ENCODE peak calls at places on chromosomes 1 and 21, in five cellular contexts. One of them, this sample, is unnamed.

GRCh38 chr1:222136869-222137268 is 395.0 kb upstream of the DUSP10 start:
- DNase-seq in sigmoid colon: no peak
- DNase-seq in stomach: no peak
- DNase-seq in transverse colon: no peak
- DNase-seq in HL-60: no peak
- DNase-seq in this sample: no peak

GRCh38 chr1:52460686-52461085 is 56.3 kb downstream of the PRPF38A start:
- DNase-seq in sigmoid colon: no peak
- DNase-seq in stomach: no peak
- DNase-seq in transverse colon: no peak
- DNase-seq in HL-60: no peak
- DNase-seq in this sample: no peak

GRCh38 chr1:72281144-72281543 is 1.2 kb downstream of the NEGR1 start:
- DNase-seq in sigmoid colon: no peak
- DNase-seq in stomach: no peak
- DNase-seq in transverse colon: no peak
- DNase-seq in HL-60: no peak
- DNase-seq in this sample: peak; percentile 33

GRCh38 chr1:192958871-192959270 is 100.3 kb downstream of the UCHL5 start:
- DNase-seq in sigmoid colon: no peak
- DNase-seq in stomach: no peak
- DNase-seq in transverse colon: no peak
- DNase-seq in HL-60: no peak
- DNase-seq in this sample: no peak

GRCh38 chr21:17673261-17674020 is 60.7 kb upstream of the BTG3 start:
- DNase-seq in sigmoid colon: no peak
- DNase-seq in stomach: no peak
- DNase-seq in transverse colon: no peak
- DNase-seq in HL-60: no peak
- DNase-seq in this sample: no peak

GRCh38 chr1:157961805-157962762 is 31.4 kb upstream of the KIRREL1 start:
- DNase-seq in sigmoid colon: no peak
- DNase-seq in stomach: no peak
- DNase-seq in transverse colon: no peak
- DNase-seq in HL-60: no peak
- DNase-seq in this sample: peak; percentile 27

GRCh38 chr1:211068976-211069375 is 65.0 kb downstream of the KCNH1 start:
- DNase-seq in sigmoid colon: no peak
- DNase-seq in stomach: no peak
- DNase-seq in transverse colon: no peak
- DNase-seq in HL-60: no peak
- DNase-seq in this sample: no peak

GRCh38 chr1:246608616-246609376 is 42.5 kb downstream of the CNST start:
- DNase-seq in sigmoid colon: peak; percentile 82
- DNase-seq in stomach: peak; percentile 93
- DNase-seq in transverse colon: peak; percentile 76
- DNase-seq in HL-60: peak; percentile 91
- DNase-seq in this sample: peak; percentile 99

GRCh38 chr1:234553241-234554156 is 56.5 kb downstream of the IRF2BP2 start:
- DNase-seq in sigmoid colon: peak; percentile 57
- DNase-seq in stomach: no peak
- DNase-seq in transverse colon: no peak
- DNase-seq in HL-60: no peak
- DNase-seq in this sample: peak; percentile 45

GRCh38 chr1:186050360-186050759 is 316.2 kb downstream of the HMCN1 start:
- DNase-seq in sigmoid colon: no peak
- DNase-seq in stomach: no peak
- DNase-seq in transverse colon: no peak
- DNase-seq in HL-60: no peak
- DNase-seq in this sample: peak; percentile 43

GRCh38 chr1:203051841-203052324 is 25.6 kb downstream of the PPFIA4 start:
- DNase-seq in sigmoid colon: no peak
- DNase-seq in stomach: no peak
- DNase-seq in transverse colon: no peak
- DNase-seq in HL-60: no peak
- DNase-seq in this sample: no peak

GRCh38 chr1:150619576-150620509 is 9.6 kb downstream of the ENSA start:
- DNase-seq in sigmoid colon: peak; percentile 74
- DNase-seq in stomach: no peak
- DNase-seq in transverse colon: no peak
- DNase-seq in HL-60: no peak
- DNase-seq in this sample: peak; percentile 85

GRCh38 chr1:151923422-151923821 is 14.1 kb upstream of the THEM4 start:
- DNase-seq in sigmoid colon: no peak
- DNase-seq in stomach: no peak
- DNase-seq in transverse colon: no peak
- DNase-seq in HL-60: no peak
- DNase-seq in this sample: no peak

GRCh38 chr1:39871796-39872195 is 11.5 kb downstream of the TRIT1 start:
- DNase-seq in sigmoid colon: no peak
- DNase-seq in stomach: no peak
- DNase-seq in transverse colon: no peak
- DNase-seq in HL-60: no peak
- DNase-seq in this sample: no peak

GRCh38 chr1:156124557-156125483 is 10.3 kb downstream of the LMNA start:
- DNase-seq in sigmoid colon: no peak
- DNase-seq in stomach: no peak
- DNase-seq in transverse colon: peak; percentile 81
- DNase-seq in HL-60: no peak
- DNase-seq in this sample: no peak

GRCh38 chr1:195376190-195376589 is 1232.0 kb downstream of the KCNT2 start:
- DNase-seq in sigmoid colon: no peak
- DNase-seq in stomach: no peak
- DNase-seq in transverse colon: no peak
- DNase-seq in HL-60: no peak
- DNase-seq in this sample: no peak

GRCh38 chr1:245856944-245857531 is 650.0 kb downstream of the SMYD3 start:
- DNase-seq in sigmoid colon: no peak
- DNase-seq in stomach: no peak
- DNase-seq in transverse colon: no peak
- DNase-seq in HL-60: no peak
- DNase-seq in this sample: no peak

GRCh38 chr1:151549199-151549598 is 9.1 kb downstream of the TUFT1 start:
- DNase-seq in sigmoid colon: no peak
- DNase-seq in stomach: no peak
- DNase-seq in transverse colon: no peak
- DNase-seq in HL-60: no peak
- DNase-seq in this sample: no peak

GRCh38 chr1:155322571-155322952 is 1.9 kb downstream of the RUSC1 start:
- DNase-seq in sigmoid colon: peak; percentile 81
- DNase-seq in stomach: no peak
- DNase-seq in transverse colon: no peak
- DNase-seq in HL-60: no peak
- DNase-seq in this sample: peak; percentile 57

GRCh38 chr1:234535763-234536515 is 57.0 kb upstream of the TARBP1 start:
- DNase-seq in sigmoid colon: peak; percentile 93
- DNase-seq in stomach: peak; percentile 63
- DNase-seq in transverse colon: peak; percentile 48
- DNase-seq in HL-60: no peak
- DNase-seq in this sample: peak; percentile 83

GRCh38 chr1:109928591-109929111 is 18.0 kb downstream of the CSF1 start:
- DNase-seq in sigmoid colon: peak; percentile 84
- DNase-seq in stomach: peak; percentile 58
- DNase-seq in transverse colon: peak; percentile 36
- DNase-seq in HL-60: no peak
- DNase-seq in this sample: peak; percentile 18

GRCh38 chr1:21217812-21218596 is 41.3 kb upstream of the EIF4G3 start:
- DNase-seq in sigmoid colon: no peak
- DNase-seq in stomach: peak; percentile 31
- DNase-seq in transverse colon: peak; percentile 30
- DNase-seq in HL-60: no peak
- DNase-seq in this sample: peak; percentile 42

DNA sequence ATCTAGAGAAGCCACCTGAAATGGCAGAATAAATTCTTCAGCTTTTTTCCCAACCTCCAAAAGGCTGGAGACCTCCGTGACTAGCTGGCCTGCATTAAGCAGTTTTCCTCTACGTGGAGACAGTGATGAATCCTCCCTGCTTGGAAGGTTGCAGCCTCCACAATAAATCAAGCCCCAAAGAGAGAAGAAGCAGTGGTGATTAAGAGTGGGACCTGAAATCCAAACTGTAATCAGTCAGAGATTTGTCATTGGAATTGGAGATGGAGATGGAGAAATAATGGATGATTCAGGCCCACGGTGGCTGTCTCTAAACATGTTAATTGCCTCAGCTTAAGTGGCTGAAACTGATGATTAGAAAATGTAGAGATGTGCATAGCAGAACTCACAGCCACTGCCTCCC is 111.7 kb downstream of the CNIH3 start:
- DNase-seq in sigmoid colon: no peak
- DNase-seq in stomach: no peak
- DNase-seq in transverse colon: no peak
- DNase-seq in HL-60: no peak
- DNase-seq in this sample: no peak
- TF ChIP-seq POLR2AphosphoS5 in sigmoid colon: no peak
- TF ChIP-seq POLR2AphosphoS5 in stomach: no peak
- TF ChIP-seq POLR2AphosphoS5 in transverse colon: no peak
- TF ChIP-seq POLR2AphosphoS5 in HL-60: no peak
- TF ChIP-seq POLR2AphosphoS5 in this sample: no peak

DNA sequence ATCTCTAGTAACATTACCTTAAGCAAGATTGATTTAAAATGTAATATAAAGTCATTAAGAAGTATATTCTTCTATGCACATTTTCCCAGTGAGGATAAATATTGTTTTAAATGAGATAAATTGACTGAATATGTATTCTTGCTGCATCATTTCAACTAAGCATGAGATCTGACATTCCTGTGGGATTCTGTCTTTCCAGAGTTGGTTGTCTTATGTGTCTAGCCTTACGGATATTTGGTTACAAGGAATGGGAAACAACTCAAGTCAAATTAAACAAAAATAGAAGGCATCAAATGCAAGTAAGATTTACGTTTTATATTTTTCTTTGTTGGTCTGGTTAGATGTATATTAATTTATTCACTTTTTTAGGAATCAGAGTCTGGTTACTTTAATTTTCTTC is 287.4 kb downstream of the PTGER3 start:
- DNase-seq in sigmoid colon: no peak
- DNase-seq in stomach: no peak
- DNase-seq in transverse colon: no peak
- DNase-seq in HL-60: no peak
- DNase-seq in this sample: no peak
- TF ChIP-seq POLR2AphosphoS5 in sigmoid colon: no peak
- TF ChIP-seq POLR2AphosphoS5 in stomach: no peak
- TF ChIP-seq POLR2AphosphoS5 in transverse colon: no peak
- TF ChIP-seq POLR2AphosphoS5 in HL-60: no peak
- TF ChIP-seq POLR2AphosphoS5 in this sample: no peak

DNA sequence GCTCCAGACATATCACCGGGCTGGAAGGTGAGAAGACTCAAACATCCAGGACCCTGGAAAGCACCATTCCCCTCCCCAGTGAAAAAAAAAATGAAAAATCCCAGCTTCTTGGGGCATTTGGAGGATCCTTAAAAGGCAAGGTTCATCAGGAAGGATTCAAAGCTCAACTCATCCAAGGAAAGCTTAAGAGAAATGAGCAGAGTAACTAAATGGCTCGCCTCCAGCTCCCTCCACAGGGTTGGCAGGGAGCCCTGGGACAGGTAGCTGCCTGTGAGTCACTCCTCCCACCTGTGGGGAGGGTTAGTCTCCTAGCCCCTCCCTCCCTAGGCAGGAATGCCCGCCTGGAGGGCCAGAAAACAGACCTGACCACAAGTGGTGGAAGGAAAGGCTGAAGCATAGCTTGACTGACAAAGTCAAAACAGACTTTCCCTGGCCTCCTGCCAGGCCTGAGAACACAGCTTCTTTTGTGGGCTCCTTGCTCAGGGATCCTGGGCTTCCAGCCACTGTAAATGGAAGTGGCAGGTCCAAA is 712 bp upstream of the LAMB3 start:
- DNase-seq in sigmoid colon: peak; percentile 73
- DNase-seq in stomach: peak; percentile 99
- DNase-seq in transverse colon: peak; percentile 93
- DNase-seq in HL-60: no peak
- DNase-seq in this sample: peak; percentile 64
- TF ChIP-seq POLR2AphosphoS5 in sigmoid colon: no peak
- TF ChIP-seq POLR2AphosphoS5 in stomach: peak; percentile 93
- TF ChIP-seq POLR2AphosphoS5 in transverse colon: peak; percentile 66
- TF ChIP-seq POLR2AphosphoS5 in HL-60: no peak
- TF ChIP-seq POLR2AphosphoS5 in this sample: no peak

DNA sequence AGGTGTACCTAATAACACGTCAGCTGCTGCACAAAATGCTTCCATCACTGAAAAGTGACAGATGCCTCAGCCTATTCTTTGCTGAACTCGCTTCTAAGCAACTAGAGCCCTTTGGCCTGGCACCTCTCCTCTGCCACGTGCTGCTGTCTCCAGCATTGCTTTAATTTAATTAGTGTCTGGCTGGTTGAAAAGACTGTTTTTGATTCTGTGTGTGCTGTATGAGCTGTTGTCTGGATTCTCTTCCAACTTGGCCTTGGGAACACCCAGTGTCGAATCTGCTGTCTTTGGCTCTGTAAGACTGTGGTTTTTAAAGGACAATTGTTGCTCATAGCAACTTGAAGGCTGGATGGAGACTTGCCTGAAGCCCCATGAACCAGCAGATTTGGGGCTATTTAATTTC is 109.5 kb downstream of the PSMG1 start:
- DNase-seq in sigmoid colon: no peak
- DNase-seq in stomach: no peak
- DNase-seq in transverse colon: no peak
- DNase-seq in HL-60: no peak
- DNase-seq in this sample: no peak
- TF ChIP-seq POLR2AphosphoS5 in sigmoid colon: no peak
- TF ChIP-seq POLR2AphosphoS5 in stomach: no peak
- TF ChIP-seq POLR2AphosphoS5 in transverse colon: no peak
- TF ChIP-seq POLR2AphosphoS5 in HL-60: no peak
- TF ChIP-seq POLR2AphosphoS5 in this sample: no peak

GRCh38 chr1:12230549-12231275 is 882 bp downstream of the VPS13D start:
- DNase-seq in sigmoid colon: peak; percentile 73
- DNase-seq in stomach: peak; percentile 64
- DNase-seq in transverse colon: peak; percentile 61
- DNase-seq in HL-60: no peak
- DNase-seq in this sample: peak; percentile 44

GRCh38 chr1:12229835-12230548 is at the start of gene VPS13D:
- DNase-seq in sigmoid colon: peak; percentile 90
- DNase-seq in stomach: peak; percentile 89
- DNase-seq in transverse colon: peak; percentile 87
- DNase-seq in HL-60: peak; percentile 61
- DNase-seq in this sample: peak; percentile 59

GRCh38 chr1:12231276-12231595 is 1.4 kb downstream of the VPS13D start:
- DNase-seq in sigmoid colon: no peak
- DNase-seq in stomach: no peak
- DNase-seq in transverse colon: no peak
- DNase-seq in HL-60: no peak
- DNase-seq in this sample: no peak

GRCh38 chr1:12229386-12229834 is 420 bp upstream of the VPS13D start:
- DNase-seq in sigmoid colon: no peak
- DNase-seq in stomach: no peak
- DNase-seq in transverse colon: no peak
- DNase-seq in HL-60: no peak
- DNase-seq in this sample: no peak

GRCh38 chr1:12232221-12232620 is 2.4 kb downstream of the VPS13D start:
- DNase-seq in sigmoid colon: no peak
- DNase-seq in stomach: peak; percentile 37
- DNase-seq in transverse colon: peak; percentile 25
- DNase-seq in HL-60: no peak
- DNase-seq in this sample: no peak
- TF ChIP-seq POLR2AphosphoS5 in sigmoid colon: no peak
- TF ChIP-seq POLR2AphosphoS5 in stomach: no peak
- TF ChIP-seq POLR2AphosphoS5 in transverse colon: no peak
- TF ChIP-seq POLR2AphosphoS5 in HL-60: no peak
- TF ChIP-seq POLR2AphosphoS5 in this sample: no peak